ENCODE peak calls at places on chromosomes 12 and 14, in eight cellular contexts. One of them, this sample, is unnamed.

GRCh38 chr12:11710431-11710830 is 61.0 kb downstream of the ETV6 start:
- DNase-seq in AG10803: no peak
- DNase-seq in AG09309: no peak
- DNase-seq in GM12864: no peak
- DNase-seq in adrenal gland: no peak
- DNase-seq in brain microvascular endothelial cell: no peak
- DNase-seq in endothelial cell of umbilical vein: no peak
- DNase-seq in psoas muscle: no peak
- DNase-seq in this sample: no peak

GRCh38 chr14:68332011-68332410 is 460.9 kb downstream of the ZFP36L1 start:
- DNase-seq in AG09309: no peak
- DNase-seq in adrenal gland: no peak
- DNase-seq in psoas muscle: no peak
- DNase-seq in endothelial cell of umbilical vein: no peak
- DNase-seq in GM12864: no peak
- DNase-seq in AG10803: no peak
- DNase-seq in brain microvascular endothelial cell: no peak
- DNase-seq in this sample: no peak

GRCh38 chr12:15555466-15555865 is 233.2 kb downstream of the PTPRO start:
- DNase-seq in psoas muscle: no peak
- DNase-seq in GM12864: no peak
- DNase-seq in adrenal gland: no peak
- DNase-seq in endothelial cell of umbilical vein: no peak
- DNase-seq in AG10803: peak
- DNase-seq in brain microvascular endothelial cell: no peak
- DNase-seq in AG09309: no peak
- DNase-seq in this sample: no peak

GRCh38 chr14:67411820-67412421 is at the start of gene PLEK2:
- DNase-seq in AG09309: no peak
- DNase-seq in endothelial cell of umbilical vein: no peak
- DNase-seq in brain microvascular endothelial cell: no peak
- DNase-seq in adrenal gland: peak
- DNase-seq in AG10803: peak
- DNase-seq in psoas muscle: peak
- DNase-seq in GM12864: no peak
- DNase-seq in this sample: no peak

GRCh38 chr14:55430024-55430690 is 10.3 kb downstream of the TBPL2 start:
- DNase-seq in adrenal gland: peak
- DNase-seq in GM12864: peak
- DNase-seq in AG10803: peak
- DNase-seq in brain microvascular endothelial cell: peak
- DNase-seq in psoas muscle: no peak
- DNase-seq in endothelial cell of umbilical vein: peak
- DNase-seq in AG09309: peak
- DNase-seq in this sample: peak

GRCh38 chr12:48442191-48442828 is 30.0 kb upstream of the ANP32D start:
- DNase-seq in GM12864: no peak
- DNase-seq in AG10803: no peak
- DNase-seq in AG09309: no peak
- DNase-seq in endothelial cell of umbilical vein: no peak
- DNase-seq in brain microvascular endothelial cell: no peak
- DNase-seq in psoas muscle: no peak
- DNase-seq in adrenal gland: no peak
- DNase-seq in this sample: no peak

GRCh38 chr14:68676511-68676943 is 116.3 kb downstream of the ZFP36L1 start:
- DNase-seq in GM12864: no peak
- DNase-seq in endothelial cell of umbilical vein: no peak
- DNase-seq in adrenal gland: no peak
- DNase-seq in AG10803: no peak
- DNase-seq in AG09309: no peak
- DNase-seq in brain microvascular endothelial cell: no peak
- DNase-seq in psoas muscle: no peak
- DNase-seq in this sample: peak

GRCh38 chr12:26869908-26870459 is 37.0 kb upstream of the ITPR2 start:
- DNase-seq in adrenal gland: no peak
- DNase-seq in GM12864: no peak
- DNase-seq in brain microvascular endothelial cell: no peak
- DNase-seq in psoas muscle: no peak
- DNase-seq in AG10803: no peak
- DNase-seq in AG09309: no peak
- DNase-seq in endothelial cell of umbilical vein: no peak
- DNase-seq in this sample: no peak

GRCh38 chr12:118299791-118300460 is 72.8 kb downstream of the TAOK3 start:
- DNase-seq in brain microvascular endothelial cell: no peak
- DNase-seq in endothelial cell of umbilical vein: no peak
- DNase-seq in GM12864: no peak
- DNase-seq in AG10803: no peak
- DNase-seq in adrenal gland: no peak
- DNase-seq in AG09309: no peak
- DNase-seq in psoas muscle: no peak
- DNase-seq in this sample: no peak

GRCh38 chr12:94157891-94158495 is 9.6 kb downstream of the PLXNC1 start:
- DNase-seq in AG10803: no peak
- DNase-seq in GM12864: no peak
- DNase-seq in psoas muscle: no peak
- DNase-seq in AG09309: no peak
- DNase-seq in adrenal gland: no peak
- DNase-seq in brain microvascular endothelial cell: no peak
- DNase-seq in endothelial cell of umbilical vein: no peak
- DNase-seq in this sample: no peak

GRCh38 chr14:92754956-92755355 is 6.5 kb upstream of the LGMN start:
- DNase-seq in AG09309: no peak
- DNase-seq in GM12864: no peak
- DNase-seq in psoas muscle: no peak
- DNase-seq in AG10803: no peak
- DNase-seq in brain microvascular endothelial cell: no peak
- DNase-seq in adrenal gland: no peak
- DNase-seq in endothelial cell of umbilical vein: no peak
- DNase-seq in this sample: no peak

GRCh38 chr14:58455593-58456265 is 28.2 kb downstream of the KIAA0586 start:
- DNase-seq in brain microvascular endothelial cell: peak
- DNase-seq in adrenal gland: no peak
- DNase-seq in AG10803: no peak
- DNase-seq in endothelial cell of umbilical vein: no peak
- DNase-seq in GM12864: no peak
- DNase-seq in AG09309: no peak
- DNase-seq in psoas muscle: no peak
- DNase-seq in this sample: no peak

GRCh38 chr14:103543721-103544626 is 15.0 kb downstream of the TRMT61A start:
- DNase-seq in brain microvascular endothelial cell: no peak
- DNase-seq in psoas muscle: peak
- DNase-seq in GM12864: no peak
- DNase-seq in AG09309: no peak
- DNase-seq in adrenal gland: no peak
- DNase-seq in endothelial cell of umbilical vein: no peak
- DNase-seq in AG10803: no peak
- DNase-seq in this sample: no peak

GRCh38 chr14:103544627-103545218 is 15.7 kb downstream of the TRMT61A start:
- DNase-seq in GM12864: no peak
- DNase-seq in psoas muscle: no peak
- DNase-seq in AG10803: no peak
- DNase-seq in adrenal gland: no peak
- DNase-seq in AG09309: no peak
- DNase-seq in brain microvascular endothelial cell: no peak
- DNase-seq in endothelial cell of umbilical vein: no peak
- DNase-seq in this sample: no peak

GRCh38 chr14:103542545-103543088 is 13.6 kb downstream of the TRMT61A start:
- DNase-seq in AG09309: no peak
- DNase-seq in psoas muscle: peak
- DNase-seq in AG10803: no peak
- DNase-seq in endothelial cell of umbilical vein: no peak
- DNase-seq in GM12864: no peak
- DNase-seq in brain microvascular endothelial cell: no peak
- DNase-seq in adrenal gland: no peak
- DNase-seq in this sample: no peak

GRCh38 chr14:103541944-103542544 is 13.0 kb downstream of the TRMT61A start:
- DNase-seq in AG09309: no peak
- DNase-seq in brain microvascular endothelial cell: no peak
- DNase-seq in GM12864: no peak
- DNase-seq in adrenal gland: no peak
- DNase-seq in AG10803: no peak
- DNase-seq in endothelial cell of umbilical vein: no peak
- DNase-seq in psoas muscle: peak
- DNase-seq in this sample: no peak

GRCh38 chr14:103543140-103543539 is 14.1 kb downstream of the TRMT61A start:
- DNase-seq in endothelial cell of umbilical vein: no peak
- DNase-seq in psoas muscle: peak
- DNase-seq in adrenal gland: no peak
- DNase-seq in AG10803: no peak
- DNase-seq in GM12864: no peak
- DNase-seq in brain microvascular endothelial cell: no peak
- DNase-seq in AG09309: no peak
- DNase-seq in this sample: no peak
- H3K4me3 ChIP-seq in endothelial cell of umbilical vein: no peak
- H3K4me3 ChIP-seq in psoas muscle: no peak
- H3K4me3 ChIP-seq in adrenal gland: no peak
- H3K4me3 ChIP-seq in AG10803: no peak
- H3K4me3 ChIP-seq in GM12864: no peak
- H3K4me3 ChIP-seq in brain microvascular endothelial cell: no peak
- H3K4me3 ChIP-seq in AG09309: no peak
- H3K4me3 ChIP-seq in this sample: no peak

GRCh38 chr14:25411933-25412757 is 362.2 kb upstream of the STXBP6 start:
- DNase-seq in adrenal gland: no peak
- DNase-seq in psoas muscle: no peak
- DNase-seq in brain microvascular endothelial cell: no peak
- DNase-seq in AG09309: no peak
- DNase-seq in endothelial cell of umbilical vein: no peak
- DNase-seq in GM12864: no peak
- DNase-seq in AG10803: peak
- DNase-seq in this sample: no peak
- TF ChIP-seq CTCF in adrenal gland: no peak
- TF ChIP-seq CTCF in psoas muscle: no peak
- TF ChIP-seq CTCF in brain microvascular endothelial cell: no peak
- TF ChIP-seq CTCF in AG09309: peak
- TF ChIP-seq CTCF in endothelial cell of umbilical vein: peak
- TF ChIP-seq CTCF in GM12864: no peak
- TF ChIP-seq CTCF in AG10803: peak
- TF ChIP-seq CTCF in this sample: no peak

DNA sequence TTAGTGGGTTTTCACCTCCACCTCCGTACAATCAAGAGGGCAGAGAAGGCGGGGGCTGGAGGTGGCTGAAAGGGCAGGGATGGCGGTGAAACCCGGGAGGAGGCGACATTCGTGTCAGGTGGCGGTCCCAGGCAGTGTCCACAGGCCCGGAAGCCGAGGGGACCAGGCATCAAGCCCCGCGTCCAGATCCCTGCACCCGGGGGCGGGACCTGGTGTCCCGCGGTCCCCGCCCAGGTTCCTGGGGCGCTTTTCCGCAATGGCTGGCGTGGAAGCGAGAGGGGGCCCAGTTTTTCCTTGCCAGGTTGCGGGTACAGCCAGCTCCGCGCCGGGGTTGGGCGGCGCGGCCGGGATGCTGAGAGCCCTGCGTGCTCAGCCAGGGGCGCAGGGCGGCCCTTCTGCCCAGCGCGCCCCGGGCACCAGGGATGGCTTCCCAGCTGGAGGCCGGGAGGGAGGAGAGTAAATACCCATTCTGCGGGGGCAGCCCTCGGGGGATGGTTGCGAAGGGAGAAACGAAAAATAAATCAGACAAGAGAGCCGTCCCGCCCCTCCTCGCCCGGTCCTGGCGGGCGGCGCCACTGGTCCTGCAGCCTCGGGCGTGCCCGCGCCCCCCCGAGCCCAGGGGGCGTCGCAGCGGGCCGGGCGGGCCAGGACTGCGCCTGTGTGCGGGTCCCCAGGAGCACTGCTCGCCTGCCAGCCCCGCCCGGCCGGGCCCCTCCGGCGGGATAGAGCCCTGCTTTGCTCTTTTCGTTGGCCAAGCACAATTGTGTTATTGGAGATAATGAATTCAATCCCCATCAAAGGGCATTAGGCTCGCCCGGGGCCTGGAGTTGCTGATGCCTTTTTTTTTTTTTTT is 11.5 kb downstream of the FOXA1 start:
- DNase-seq in AG10803: no peak
- DNase-seq in brain microvascular endothelial cell: no peak
- DNase-seq in GM12864: no peak
- DNase-seq in endothelial cell of umbilical vein: no peak
- DNase-seq in AG09309: no peak
- DNase-seq in psoas muscle: no peak
- DNase-seq in adrenal gland: no peak
- DNase-seq in this sample: no peak
- H3K4me3 ChIP-seq in AG10803: no peak
- H3K4me3 ChIP-seq in brain microvascular endothelial cell: peak
- H3K4me3 ChIP-seq in GM12864: no peak
- H3K4me3 ChIP-seq in endothelial cell of umbilical vein: peak
- H3K4me3 ChIP-seq in AG09309: no peak
- H3K4me3 ChIP-seq in psoas muscle: peak
- H3K4me3 ChIP-seq in adrenal gland: no peak
- H3K4me3 ChIP-seq in this sample: peak

GRCh38 chr14:70955543-70956480 is 48.6 kb downstream of the PCNX1 start:
- DNase-seq in brain microvascular endothelial cell: peak
- DNase-seq in AG09309: no peak
- DNase-seq in adrenal gland: no peak
- DNase-seq in GM12864: no peak
- DNase-seq in endothelial cell of umbilical vein: peak
- DNase-seq in psoas muscle: no peak
- DNase-seq in AG10803: peak
- DNase-seq in this sample: no peak
- TF ChIP-seq CTCF in brain microvascular endothelial cell: peak
- TF ChIP-seq CTCF in AG09309: peak
- TF ChIP-seq CTCF in adrenal gland: peak
- TF ChIP-seq CTCF in GM12864: peak
- TF ChIP-seq CTCF in endothelial cell of umbilical vein: peak
- TF ChIP-seq CTCF in psoas muscle: peak
- TF ChIP-seq CTCF in AG10803: peak
- TF ChIP-seq CTCF in this sample: peak

GRCh38 chr14:20989464-20989786 is 355 bp upstream of the METTL17 start:
- DNase-seq in brain microvascular endothelial cell: no peak
- DNase-seq in AG09309: no peak
- DNase-seq in GM12864: no peak
- DNase-seq in psoas muscle: no peak
- DNase-seq in endothelial cell of umbilical vein: no peak
- DNase-seq in adrenal gland: no peak
- DNase-seq in AG10803: no peak
- DNase-seq in this sample: no peak

GRCh38 chr14:20986811-20987210 is 3.0 kb upstream of the METTL17 start:
- DNase-seq in AG09309: peak
- DNase-seq in adrenal gland: peak
- DNase-seq in psoas muscle: no peak
- DNase-seq in brain microvascular endothelial cell: peak
- DNase-seq in AG10803: peak
- DNase-seq in endothelial cell of umbilical vein: peak
- DNase-seq in GM12864: no peak
- DNase-seq in this sample: peak

GRCh38 chr14:20989787-20990600 is at the start of gene METTL17:
- DNase-seq in GM12864: peak
- DNase-seq in AG10803: peak
- DNase-seq in adrenal gland: peak
- DNase-seq in brain microvascular endothelial cell: peak
- DNase-seq in psoas muscle: peak
- DNase-seq in AG09309: peak
- DNase-seq in endothelial cell of umbilical vein: peak
- DNase-seq in this sample: peak

DNA sequence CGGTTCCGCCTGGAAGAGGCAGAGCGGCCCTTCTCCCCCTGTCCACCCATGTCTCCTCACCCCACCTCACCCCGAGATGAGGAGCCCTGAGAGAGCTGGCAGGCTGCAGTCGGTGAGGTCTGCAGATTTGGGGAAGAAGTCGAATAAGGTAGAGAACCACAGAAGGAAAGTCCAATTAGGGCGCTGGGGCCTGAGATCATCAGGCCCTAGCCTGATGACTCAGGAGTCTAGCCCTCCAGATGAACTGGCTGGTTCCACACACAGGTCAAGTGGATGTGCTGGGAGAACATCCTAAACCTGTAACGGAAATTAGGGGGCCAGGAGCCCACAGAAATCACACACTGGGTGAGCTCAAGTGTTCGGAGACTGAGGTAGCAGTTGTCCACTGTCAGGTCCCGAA is 1.1 kb upstream of the METTL17 start:
- DNase-seq in endothelial cell of umbilical vein: no peak
- DNase-seq in adrenal gland: no peak
- DNase-seq in psoas muscle: no peak
- DNase-seq in AG10803: no peak
- DNase-seq in brain microvascular endothelial cell: peak
- DNase-seq in AG09309: no peak
- DNase-seq in GM12864: no peak
- DNase-seq in this sample: no peak
- H3K4me3 ChIP-seq in endothelial cell of umbilical vein: no peak
- H3K4me3 ChIP-seq in adrenal gland: no peak
- H3K4me3 ChIP-seq in psoas muscle: peak
- H3K4me3 ChIP-seq in AG10803: no peak
- H3K4me3 ChIP-seq in brain microvascular endothelial cell: no peak
- H3K4me3 ChIP-seq in AG09309: no peak
- H3K4me3 ChIP-seq in GM12864: no peak
- H3K4me3 ChIP-seq in this sample: no peak

This sample was measured in retinal pigment epithelial cell.